ENCODE peak calls at places on chromosome 20, in four cellular contexts. One of them, this sample, is unnamed.

GRCh38 chr20:32141465-32141980 is 32.0 kb downstream of the TM9SF4 start:
- DNase-seq in AG09309: no peak
- DNase-seq in left ventricle myocardium inferior: no peak
- DNase-seq in fibroblast of the aortic adventitia: no peak
- DNase-seq in this sample: no peak

GRCh38 chr20:20663841-20664240 is 48.6 kb downstream of the RALGAPA2 start:
- DNase-seq in AG09309: no peak
- DNase-seq in left ventricle myocardium inferior: no peak
- DNase-seq in fibroblast of the aortic adventitia: no peak
- DNase-seq in this sample: no peak

GRCh38 chr20:962683-963082 is 39.4 kb downstream of the RSPO4 start:
- DNase-seq in AG09309: no peak
- DNase-seq in left ventricle myocardium inferior: no peak
- DNase-seq in fibroblast of the aortic adventitia: no peak
- DNase-seq in this sample: no peak

GRCh38 chr20:2349801-2350200 is 30.9 kb upstream of the TGM6 start:
- DNase-seq in AG09309: no peak
- DNase-seq in left ventricle myocardium inferior: no peak
- DNase-seq in fibroblast of the aortic adventitia: peak; percentile 17
- DNase-seq in this sample: no peak

GRCh38 chr20:4555188-4555893 is 166.4 kb upstream of the PRND start:
- DNase-seq in AG09309: no peak
- DNase-seq in left ventricle myocardium inferior: no peak
- DNase-seq in fibroblast of the aortic adventitia: peak; percentile 57
- DNase-seq in this sample: no peak

GRCh38 chr20:46051556-46052323 is 22.7 kb downstream of the SLC12A5 start:
- DNase-seq in AG09309: no peak
- DNase-seq in left ventricle myocardium inferior: no peak
- DNase-seq in fibroblast of the aortic adventitia: no peak
- DNase-seq in this sample: no peak

GRCh38 chr20:35952480-35953410 is 1.6 kb downstream of the SCAND1 start:
- DNase-seq in AG09309: no peak
- DNase-seq in left ventricle myocardium inferior: no peak
- DNase-seq in fibroblast of the aortic adventitia: peak; percentile 36
- DNase-seq in this sample: no peak

GRCh38 chr20:45467861-45468260 is 1.7 kb upstream of the WFDC2 start:
- DNase-seq in AG09309: no peak
- DNase-seq in left ventricle myocardium inferior: no peak
- DNase-seq in fibroblast of the aortic adventitia: no peak
- DNase-seq in this sample: no peak

GRCh38 chr20:13205848-13206434 is 15.1 kb upstream of the ISM1 start:
- DNase-seq in AG09309: no peak
- DNase-seq in left ventricle myocardium inferior: no peak
- DNase-seq in fibroblast of the aortic adventitia: no peak
- DNase-seq in this sample: no peak

GRCh38 chr20:22385602-22386299 is 198.6 kb downstream of the FOXA2 start:
- DNase-seq in AG09309: no peak
- DNase-seq in left ventricle myocardium inferior: no peak
- DNase-seq in fibroblast of the aortic adventitia: peak; percentile 54
- DNase-seq in this sample: no peak
- TF ChIP-seq CTCF in AG09309: no peak
- TF ChIP-seq CTCF in left ventricle myocardium inferior: no peak
- TF ChIP-seq CTCF in fibroblast of the aortic adventitia: peak; percentile 48
- TF ChIP-seq CTCF in this sample: no peak

GRCh38 chr20:7989379-7989778 is 30.2 kb downstream of the TMX4 start:
- DNase-seq in AG09309: no peak
- DNase-seq in left ventricle myocardium inferior: no peak
- DNase-seq in fibroblast of the aortic adventitia: peak; percentile 34
- DNase-seq in this sample: no peak
- TF ChIP-seq CTCF in AG09309: no peak
- TF ChIP-seq CTCF in left ventricle myocardium inferior: no peak
- TF ChIP-seq CTCF in fibroblast of the aortic adventitia: peak; percentile 11
- TF ChIP-seq CTCF in this sample: no peak

DNA sequence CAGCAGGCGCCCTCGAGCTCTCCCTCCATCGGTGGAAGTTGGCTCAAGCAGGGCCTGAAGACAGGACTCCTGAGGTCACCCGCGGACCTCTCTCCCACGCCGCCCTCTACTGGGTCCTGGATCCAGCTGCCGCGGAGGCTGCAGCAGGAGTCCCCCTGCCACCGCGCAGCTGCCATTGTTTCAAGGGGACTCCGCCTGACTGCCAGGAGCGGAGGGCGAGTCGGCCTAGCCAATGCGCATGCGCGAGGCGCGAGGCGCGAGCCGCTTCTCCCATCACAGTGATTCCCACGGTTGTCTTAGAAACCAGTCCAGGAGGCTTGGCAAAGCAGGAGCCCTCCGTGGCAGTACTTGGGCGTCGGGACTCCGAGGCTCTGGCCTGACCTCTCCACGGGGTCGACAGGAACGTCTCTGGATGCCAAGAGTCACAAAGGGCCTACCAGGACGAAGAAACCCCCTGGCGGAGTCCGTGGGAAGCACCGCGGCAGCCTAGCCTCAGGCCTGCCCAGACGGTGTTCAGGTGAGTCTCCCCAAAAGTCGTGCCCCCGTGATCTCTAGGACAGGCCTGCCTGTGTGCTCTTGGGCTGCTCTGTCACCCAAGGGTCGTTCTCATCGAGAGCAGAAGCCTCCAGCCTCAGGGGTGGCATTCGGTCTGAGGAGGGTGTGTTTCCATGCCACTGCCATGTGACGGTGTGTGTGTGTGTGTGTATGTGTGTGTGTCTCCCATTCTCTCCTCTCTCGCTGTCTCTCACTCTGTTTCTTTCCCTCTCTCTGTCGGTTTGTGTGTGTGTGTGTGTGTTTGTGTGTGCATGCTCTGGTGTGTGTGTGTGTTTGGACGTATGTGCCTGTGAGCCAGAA is 290.6 kb upstream of the ZNF337 start:
- DNase-seq in AG09309: no peak
- DNase-seq in left ventricle myocardium inferior: peak; percentile 34
- DNase-seq in fibroblast of the aortic adventitia: peak; percentile 24
- DNase-seq in this sample: no peak
- TF ChIP-seq CTCF in AG09309: peak; percentile 48
- TF ChIP-seq CTCF in left ventricle myocardium inferior: peak; percentile 57
- TF ChIP-seq CTCF in fibroblast of the aortic adventitia: peak; percentile 45
- TF ChIP-seq CTCF in this sample: peak; percentile 46

GRCh38 chr20:37914367-37914671 is 11.4 kb downstream of the VSTM2L start:
- DNase-seq in AG09309: no peak
- DNase-seq in left ventricle myocardium inferior: no peak
- DNase-seq in fibroblast of the aortic adventitia: no peak
- DNase-seq in this sample: no peak

GRCh38 chr20:37914672-37915433 is 11.9 kb downstream of the VSTM2L start:
- DNase-seq in AG09309: no peak
- DNase-seq in left ventricle myocardium inferior: no peak
- DNase-seq in fibroblast of the aortic adventitia: no peak
- DNase-seq in this sample: no peak

GRCh38 chr20:37917436-37917835 is 14.5 kb downstream of the VSTM2L start:
- DNase-seq in AG09309: no peak
- DNase-seq in left ventricle myocardium inferior: no peak
- DNase-seq in fibroblast of the aortic adventitia: no peak
- DNase-seq in this sample: no peak

GRCh38 chr20:37915434-37915787 is 12.5 kb downstream of the VSTM2L start:
- DNase-seq in AG09309: no peak
- DNase-seq in left ventricle myocardium inferior: no peak
- DNase-seq in fibroblast of the aortic adventitia: no peak
- DNase-seq in this sample: no peak

DNA sequence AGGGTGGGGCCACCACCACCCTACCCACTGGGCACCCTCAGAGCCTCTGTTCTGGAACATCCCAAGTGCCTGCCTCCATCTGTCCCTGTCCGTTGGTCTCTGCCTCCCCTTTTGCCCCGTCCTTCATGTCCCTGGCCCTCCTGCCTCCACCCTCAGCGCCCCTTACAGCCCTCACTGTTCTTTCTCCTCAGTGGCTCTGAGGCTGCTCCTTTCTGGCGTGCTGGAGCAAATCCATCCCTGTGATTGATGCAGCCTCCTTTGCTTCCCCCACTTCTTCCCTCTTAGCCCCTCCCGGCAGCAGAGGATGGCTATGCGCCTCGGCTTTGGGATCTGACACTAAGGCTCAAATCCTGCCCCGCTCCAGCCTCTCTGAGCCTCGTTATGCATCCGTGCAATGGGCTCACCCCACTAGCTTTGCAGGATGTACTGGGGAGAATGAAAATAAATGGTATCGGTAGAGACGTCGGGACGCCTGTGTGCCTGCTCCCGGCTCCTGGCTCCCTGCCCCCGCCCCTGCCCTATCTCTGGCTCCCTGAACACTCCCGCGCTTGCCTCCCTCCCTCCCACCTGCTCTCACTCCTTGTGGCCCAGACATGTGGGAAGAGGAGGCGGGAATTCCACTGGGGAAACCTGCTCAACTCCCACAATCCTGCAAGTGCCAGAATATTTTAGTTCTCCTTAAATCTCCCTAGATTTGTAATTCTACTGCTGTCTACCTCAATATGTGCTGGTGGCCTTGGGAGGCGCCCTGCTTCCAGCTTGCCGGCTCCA is 13.1 kb downstream of the VSTM2L start:
- DNase-seq in AG09309: no peak
- DNase-seq in left ventricle myocardium inferior: peak; percentile 38
- DNase-seq in fibroblast of the aortic adventitia: no peak
- DNase-seq in this sample: no peak
- TF ChIP-seq CTCF in AG09309: no peak
- TF ChIP-seq CTCF in left ventricle myocardium inferior: no peak
- TF ChIP-seq CTCF in fibroblast of the aortic adventitia: peak; percentile 9
- TF ChIP-seq CTCF in this sample: no peak

DNA sequence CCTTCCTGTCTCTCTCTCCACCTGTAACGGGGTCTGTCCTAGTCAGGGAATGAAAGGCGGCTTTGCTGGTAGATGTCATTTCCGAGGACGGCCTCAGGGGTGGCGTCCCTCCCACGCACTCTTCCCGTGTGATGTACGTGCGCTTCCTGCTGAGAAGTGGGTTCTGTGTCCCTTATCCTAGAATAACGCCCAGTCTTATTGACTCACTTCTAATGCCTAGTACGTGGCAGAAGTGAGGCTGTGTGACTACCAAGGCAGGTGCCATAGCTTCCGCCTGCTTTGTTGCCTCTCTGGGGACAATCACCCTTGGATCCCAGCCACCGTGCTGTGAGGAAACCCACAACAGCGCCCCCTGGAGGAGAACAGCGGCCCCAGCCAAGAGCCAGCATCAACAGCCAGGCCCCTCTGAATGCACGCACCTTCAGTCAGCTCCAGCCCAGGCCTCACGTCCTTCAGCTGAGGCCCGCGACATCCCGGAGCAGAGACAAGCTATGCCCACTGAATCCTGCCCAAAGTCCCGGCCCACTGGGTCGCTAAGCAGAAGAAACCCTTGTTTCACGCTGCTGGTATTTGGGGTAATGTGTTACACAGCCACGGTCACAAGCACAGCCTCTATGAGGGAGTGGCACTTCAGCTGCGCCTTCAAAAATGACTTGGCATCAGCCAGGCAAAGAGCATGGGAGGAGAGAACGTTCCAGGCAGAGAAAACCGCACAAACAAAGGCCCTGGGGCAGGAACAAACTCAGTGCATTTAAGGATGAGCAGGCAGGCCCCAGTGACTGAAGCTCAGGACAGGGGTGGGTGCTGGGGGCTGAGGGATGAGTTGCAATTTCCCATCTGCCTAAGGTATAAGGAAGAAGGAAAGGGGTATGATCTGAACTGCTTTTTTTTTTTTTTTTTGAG is 224.2 kb downstream of the NFATC2 start:
- DNase-seq in AG09309: no peak
- DNase-seq in left ventricle myocardium inferior: peak; percentile 21
- DNase-seq in fibroblast of the aortic adventitia: peak; percentile 13
- DNase-seq in this sample: no peak
- TF ChIP-seq CTCF in AG09309: peak; percentile 55
- TF ChIP-seq CTCF in left ventricle myocardium inferior: peak; percentile 49
- TF ChIP-seq CTCF in fibroblast of the aortic adventitia: peak; percentile 56
- TF ChIP-seq CTCF in this sample: peak; percentile 52

DNA sequence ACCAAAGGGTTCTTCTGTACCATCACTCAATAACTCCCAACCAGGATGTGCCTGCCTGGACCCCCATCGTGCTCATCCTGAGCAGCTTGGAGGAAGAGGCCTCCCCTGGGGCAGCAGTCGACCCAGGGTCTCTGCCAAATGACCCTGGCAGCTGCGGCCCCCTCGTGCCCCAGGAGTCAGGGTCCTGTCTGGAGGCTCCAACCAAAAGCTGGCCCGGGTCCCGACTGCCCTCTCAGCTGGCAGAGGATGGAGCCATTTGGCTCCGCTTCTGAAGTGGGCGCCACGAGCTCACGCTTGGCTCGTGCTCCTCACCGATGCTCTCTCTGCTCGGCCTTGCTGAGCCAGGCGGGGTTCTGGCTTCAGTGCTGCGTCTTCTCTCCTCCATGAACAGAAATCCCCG is 56.8 kb downstream of the TFAP2C start:
- DNase-seq in AG09309: no peak
- DNase-seq in left ventricle myocardium inferior: no peak
- DNase-seq in fibroblast of the aortic adventitia: no peak
- DNase-seq in this sample: no peak
- TF ChIP-seq CTCF in AG09309: no peak
- TF ChIP-seq CTCF in left ventricle myocardium inferior: no peak
- TF ChIP-seq CTCF in fibroblast of the aortic adventitia: no peak
- TF ChIP-seq CTCF in this sample: no peak

GRCh38 chr20:50278684-50279531 is 88.3 kb downstream of the CEBPB start:
- DNase-seq in AG09309: no peak
- DNase-seq in left ventricle myocardium inferior: peak; percentile 85
- DNase-seq in fibroblast of the aortic adventitia: peak; percentile 51
- DNase-seq in this sample: no peak
- TF ChIP-seq CTCF in AG09309: no peak
- TF ChIP-seq CTCF in left ventricle myocardium inferior: peak; percentile 56
- TF ChIP-seq CTCF in fibroblast of the aortic adventitia: peak; percentile 45
- TF ChIP-seq CTCF in this sample: peak; percentile 50

GRCh38 chr20:62409935-62410741 is 3.1 kb upstream of the CABLES2 start:
- DNase-seq in AG09309: no peak
- DNase-seq in left ventricle myocardium inferior: peak; percentile 43
- DNase-seq in fibroblast of the aortic adventitia: no peak
- DNase-seq in this sample: no peak
- TF ChIP-seq CTCF in AG09309: peak; percentile 51
- TF ChIP-seq CTCF in left ventricle myocardium inferior: peak; percentile 66
- TF ChIP-seq CTCF in fibroblast of the aortic adventitia: peak; percentile 42
- TF ChIP-seq CTCF in this sample: peak; percentile 48

GRCh38 chr20:61324906-61325305 is 72.8 kb downstream of the CDH4 start:
- DNase-seq in AG09309: no peak
- DNase-seq in left ventricle myocardium inferior: no peak
- DNase-seq in fibroblast of the aortic adventitia: no peak
- DNase-seq in this sample: no peak

GRCh38 chr20:61322151-61322860 is 70.2 kb downstream of the CDH4 start:
- DNase-seq in AG09309: no peak
- DNase-seq in left ventricle myocardium inferior: no peak
- DNase-seq in fibroblast of the aortic adventitia: no peak
- DNase-seq in this sample: no peak

GRCh38 chr20:61320617-61321200 is 68.6 kb downstream of the CDH4 start:
- DNase-seq in AG09309: no peak
- DNase-seq in left ventricle myocardium inferior: no peak
- DNase-seq in fibroblast of the aortic adventitia: no peak
- DNase-seq in this sample: no peak

GRCh38 chr20:61317966-61318520 is 66.0 kb downstream of the CDH4 start:
- DNase-seq in AG09309: no peak
- DNase-seq in left ventricle myocardium inferior: no peak
- DNase-seq in fibroblast of the aortic adventitia: no peak
- DNase-seq in this sample: no peak

GRCh38 chr20:61321481-61321880 is 69.4 kb downstream of the CDH4 start:
- DNase-seq in AG09309: no peak
- DNase-seq in left ventricle myocardium inferior: no peak
- DNase-seq in fibroblast of the aortic adventitia: no peak
- DNase-seq in this sample: no peak
- TF ChIP-seq CTCF in AG09309: no peak
- TF ChIP-seq CTCF in left ventricle myocardium inferior: no peak
- TF ChIP-seq CTCF in fibroblast of the aortic adventitia: no peak
- TF ChIP-seq CTCF in this sample: no peak

GRCh38 chr20:30286157-30286556 is 971.3 kb upstream of the DEFB115 start:
- DNase-seq in AG09309: no peak
- DNase-seq in left ventricle myocardium inferior: no peak
- DNase-seq in fibroblast of the aortic adventitia: no peak
- DNase-seq in this sample: no peak
- TF ChIP-seq CTCF in AG09309: no peak
- TF ChIP-seq CTCF in left ventricle myocardium inferior: no peak
- TF ChIP-seq CTCF in fibroblast of the aortic adventitia: no peak
- TF ChIP-seq CTCF in this sample: no peak